ENCODE peak calls at places on chromosome 2, in seven cellular contexts. D is endodermal cell, R is left ventricle myocardium inferior, V is AG04450, Q is cardiac muscle cell, C is ovary, K is neural progenitor cell. B is an unnamed sample.

GRCh38 chr2:224173882-224174415 is 134.9 kb upstream of the SERPINE2 start:
- DNase-seq in D (no peak), R (no peak), V (no peak), K (peak; percentile 37), Q (no peak), C (no peak), B (no peak)

GRCh38 chr2:102841107-102841840 is 79.4 kb downstream of the TMEM182 start:
- DNase-seq in R (peak; percentile 18), Q (peak; percentile 76), V (peak; percentile 1), D (peak; percentile 92), C (no peak), K (peak; percentile 87), B (peak; percentile 5)

GRCh38 chr2:96737251-96737650 is 2.6 kb downstream of the LMAN2L start:
- DNase-seq in D (no peak), R (no peak), C (no peak), V (no peak), K (no peak), Q (no peak), B (no peak)

GRCh38 chr2:138956116-138956515 is 175.9 kb upstream of the NXPH2 start:
- DNase-seq in D (no peak), V (no peak), K (no peak), R (no peak), C (no peak), Q (no peak), B (no peak)

GRCh38 chr2:130369589-130370341 is 13.9 kb downstream of the PTPN18 start:
- DNase-seq in C (no peak), R (no peak), Q (peak; percentile 36), D (no peak), V (no peak), K (no peak), B (no peak)

GRCh38 chr2:104871566-104872033 is 17.7 kb downstream of the POU3F3 start:
- DNase-seq in Q (no peak), K (no peak), D (no peak), C (no peak), V (no peak), R (no peak), B (no peak)

GRCh38 chr2:37302701-37303252 is 21.9 kb downstream of the PRKD3 start:
- DNase-seq in V (no peak), D (peak; percentile 55), Q (no peak), R (no peak), K (no peak), C (no peak), B (no peak)

GRCh38 chr2:127413782-127414743 is 4.2 kb upstream of the PROC start:
- DNase-seq in Q (no peak), R (no peak), D (no peak), V (no peak), C (no peak), K (no peak), B (peak; percentile 65)

GRCh38 chr2:120794716-120795115 is 59.0 kb downstream of the GLI2 start:
- DNase-seq in Q (no peak), D (no peak), R (no peak), V (peak; percentile 43), K (no peak), C (peak; percentile 66), B (peak; percentile 74)

GRCh38 chr2:127566139-127566417 is 30.6 kb downstream of the MYO7B start:
- DNase-seq in K (no peak), C (no peak), R (no peak), D (no peak), Q (no peak), V (no peak), B (no peak)

GRCh38 chr2:39919511-39920317 is 140.7 kb upstream of the THUMPD2 start:
- DNase-seq in R (no peak), K (no peak), C (no peak), V (no peak), D (no peak), Q (no peak), B (no peak)

GRCh38 chr2:102159295-102159694 is 16.7 kb downstream of the IL1R1 start:
- DNase-seq in Q (no peak), R (no peak), K (no peak), V (no peak), D (no peak), C (no peak), B (no peak)

GRCh38 chr2:127094509-127095366 is 12.2 kb downstream of the BIN1 start:
- DNase-seq in K (peak; percentile 51), V (no peak), R (no peak), D (peak; percentile 81), C (peak; percentile 54), Q (peak; percentile 48), B (no peak)

GRCh38 chr2:174266288-174266687 is 18.0 kb upstream of the OLA1 start:
- DNase-seq in R (no peak), K (no peak), V (no peak), D (no peak), Q (no peak), C (no peak), B (no peak)

GRCh38 chr2:8306530-8307351 is 375.1 kb upstream of the ID2 start:
- DNase-seq in K (no peak), D (peak; percentile 24), V (peak; percentile 56), Q (no peak), R (no peak), C (no peak), B (no peak)

GRCh38 chr2:219289537-219290361 is 10.6 kb downstream of the DNAJB2 start:
- DNase-seq in V (peak; percentile 86), C (peak; percentile 93), K (no peak), Q (no peak), D (no peak), R (peak; percentile 79), B (peak; percentile 96)

GRCh38 chr2:222613715-222614331 is 42.1 kb downstream of the FARSB start:
- DNase-seq in R (no peak), K (peak; percentile 73), Q (peak; percentile 60), D (peak; percentile 50), C (no peak), V (peak; percentile 10), B (no peak)

GRCh38 chr2:195322324-195322723 is 334.7 kb upstream of the SLC39A10 start:
- DNase-seq in K (no peak), R (no peak), C (no peak), Q (peak; percentile 38), V (no peak), D (no peak), B (no peak)

GRCh38 chr2:135909976-135910375 is 33.7 kb upstream of the MCM6 start:
- DNase-seq in D (no peak), Q (no peak), R (no peak), C (no peak), K (no peak), V (no peak), B (no peak)

GRCh38 chr2:65214361-65214760 is 13.3 kb upstream of the ACTR2 start:
- DNase-seq in Q (no peak), V (no peak), D (no peak), C (no peak), R (no peak), K (no peak), B (no peak)

GRCh38 chr2:88181511-88181910 is 11.4 kb downstream of the THNSL2 start:
- DNase-seq in Q (no peak), K (no peak), V (no peak), C (no peak), R (no peak), D (no peak), B (no peak)

GRCh38 chr2:75497256-75497655 is 63.5 kb downstream of the EVA1A start:
- DNase-seq in K (no peak), D (no peak), Q (no peak), R (no peak), C (no peak), V (no peak), B (no peak)

GRCh38 chr2:240936106-240936505 is 30.0 kb downstream of the CROCC2 start:
- DNase-seq in C (no peak), V (no peak), R (no peak), K (no peak), Q (no peak), D (peak; percentile 13), B (no peak)

GRCh38 chr2:5696741-5697521 is 4.7 kb downstream of the SOX11 start:
- DNase-seq in R (no peak), K (peak; percentile 80), V (no peak), Q (peak; percentile 72), C (no peak), D (peak; percentile 86), B (no peak)

GRCh38 chr2:181185428-181185827 is 205.0 kb downstream of the UBE2E3 start:
- DNase-seq in V (no peak), R (no peak), D (no peak), Q (no peak), K (no peak), C (no peak), B (no peak)

DNA sequence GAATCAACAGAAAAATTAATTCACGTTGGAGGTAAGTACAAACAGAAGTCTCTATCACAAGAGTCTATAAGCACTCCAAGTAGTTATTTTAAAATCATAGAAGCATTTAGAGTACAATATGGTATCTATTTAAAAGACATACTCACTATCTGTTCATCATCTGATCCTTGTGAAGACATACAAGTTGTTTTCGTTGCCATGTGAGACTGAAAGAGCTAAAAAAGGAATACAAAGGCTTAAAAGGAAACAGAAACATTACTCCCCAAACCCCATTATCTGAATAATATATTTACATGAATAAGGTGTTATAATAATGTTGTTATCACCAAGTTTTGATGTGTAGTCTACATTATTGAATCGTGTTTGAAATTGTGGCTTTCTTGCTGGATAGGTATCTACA is 20.9 kb downstream of the SEPTIN10 start:
- DNase-seq in C (no peak), V (no peak), Q (no peak), K (no peak), D (no peak), R (no peak), B (no peak)
- H3K4me3 ChIP-seq in C (no peak overlapping the region), V (no peak overlapping the region), Q (no peak overlapping the region), K (no peak overlapping the region), D (no peak overlapping the region), R (no peak overlapping the region), B (no peak overlapping the region)

DNA sequence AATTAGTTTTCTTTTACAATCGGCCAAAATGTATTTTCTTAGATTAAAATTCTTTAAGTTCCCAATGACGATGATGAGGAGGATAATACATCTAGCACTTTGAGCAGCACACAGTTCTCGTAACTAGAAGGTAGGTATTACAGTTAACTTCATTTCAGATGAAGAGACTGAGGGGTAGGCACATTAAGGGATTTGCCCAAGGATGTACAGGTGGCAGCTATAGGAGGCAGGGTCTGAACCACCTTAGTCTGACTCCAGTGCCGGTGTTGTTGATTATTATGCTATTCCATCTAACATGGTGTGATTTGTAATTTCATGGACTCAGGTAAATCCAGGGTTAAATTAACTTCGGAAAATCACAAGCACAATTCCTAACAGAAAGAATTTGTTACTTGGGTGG is 1.1 kb downstream of the CD28 start:
- DNase-seq in D (no peak), R (no peak), C (no peak), Q (no peak), V (no peak), K (no peak), B (no peak)
- H3K4me3 ChIP-seq in D (no peak overlapping the region), R (no peak overlapping the region), C (no peak overlapping the region), Q (no peak overlapping the region), V (no peak overlapping the region), K (no peak overlapping the region), B (no peak overlapping the region)

DNA sequence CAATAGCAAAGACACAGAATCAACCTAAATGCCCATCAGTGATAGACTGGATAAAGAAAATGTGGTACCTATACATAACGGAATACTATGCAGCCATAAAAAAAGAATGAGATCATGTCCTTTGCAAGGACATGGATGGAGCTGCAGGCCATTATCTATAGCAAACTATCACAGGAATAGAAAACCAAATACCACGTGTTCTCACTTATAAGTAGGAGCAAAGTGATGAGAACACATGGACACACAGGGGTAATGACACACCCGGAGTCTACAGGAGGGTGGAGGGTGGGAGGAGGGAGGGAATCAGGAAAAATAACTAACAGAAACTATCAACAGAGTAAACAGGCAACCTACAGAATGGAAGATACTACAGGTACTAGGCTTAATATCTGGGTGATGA is 46.6 kb upstream of the MAL start:
- DNase-seq in R (no peak), Q (no peak), D (no peak), K (no peak), C (no peak), V (no peak), B (no peak)
- H3K4me3 ChIP-seq in R (no peak overlapping the region), Q (no peak overlapping the region), D (no peak overlapping the region), K (no peak overlapping the region), C (no peak overlapping the region), V (no peak overlapping the region), B (no peak overlapping the region)

GRCh38 chr2:44555700-44556099 is 194.0 kb downstream of the CAMKMT start:
- DNase-seq in V (no peak), K (no peak), D (no peak), Q (no peak), R (no peak), C (no peak), B (no peak)
- H3K4me3 ChIP-seq in V (no peak overlapping the region), K (no peak overlapping the region), D (no peak overlapping the region), Q (no peak overlapping the region), R (no peak overlapping the region), C (no peak overlapping the region), B (no peak overlapping the region)